ENCODE peak calls at places on chromosomes 12 and 14, in seven cellular contexts. C, P, Z, H, B, S and O are unnamed samples.

GRCh38 chr14:102335163-102335562 is 15.6 kb downstream of the ZNF839 start:
- DNase-seq in C (no peak), P (no peak), Z (no peak), H (no peak), B (no peak), S (no peak), O (no peak)

GRCh38 chr14:103530390-103530789 is 1.4 kb downstream of the TRMT61A start:
- DNase-seq in C (no peak), P (no peak), Z (no peak), H (no peak), B (no peak), S (no peak), O (no peak)

GRCh38 chr14:98900721-98901272 is 371.2 kb downstream of the BCL11B start:
- DNase-seq in C (no peak), P (no peak), Z (no peak), H (no peak), B (no peak), S (no peak), O (peak)

GRCh38 chr14:100118377-100119011 is 41.0 kb downstream of the DEGS2 start:
- DNase-seq in C (no peak), P (no peak), Z (no peak), H (no peak), B (no peak), S (no peak), O (no peak)

GRCh38 chr12:63844391-63845341 is at the start of gene SRGAP1:
- DNase-seq in C (peak), P (peak), Z (peak), H (peak), B (peak), S (peak), O (peak)

GRCh38 chr14:61568572-61569011 is 126.7 kb upstream of the HIF1A start:
- DNase-seq in C (no peak), P (no peak), Z (no peak), H (peak), B (no peak), S (no peak), O (peak)

GRCh38 chr12:92208613-92209121 is 63.0 kb upstream of the BTG1 start:
- DNase-seq in C (peak), P (no peak), Z (no peak), H (no peak), B (no peak), S (no peak), O (no peak)

GRCh38 chr12:16112626-16113560 is 164.6 kb downstream of the SLC15A5 start:
- DNase-seq in C (peak), P (no peak), Z (peak), H (no peak), B (no peak), S (no peak), O (peak)

GRCh38 chr12:46803517-46803916 is 22.3 kb downstream of the SLC38A4 start:
- DNase-seq in C (no peak), P (no peak), Z (no peak), H (no peak), B (no peak), S (no peak), O (no peak)

GRCh38 chr12:31518680-31519227 is 72.2 kb downstream of the DENND5B start:
- DNase-seq in C (peak), P (no peak), Z (no peak), H (peak), B (peak), S (peak), O (no peak)